ENCODE peak calls at places on chromosomes 7 and 10, in four cellular contexts. E is ELR, V is amniotic epithelial cell, N is NCI-H146. A is an unnamed sample.
A peak's percentile ranks its signal among the peaks of the same experiment; 100 is the strongest.

GRCh38 chr7:19963695-19964094 is 190.3 kb upstream of the TMEM196 start:
- DNase-seq in V (no peak), E (no peak), N (no peak), A (no peak)

GRCh38 chr10:25506821-25507335 is 332.1 kb downstream of the GPR158 start:
- DNase-seq in E (no peak), V (peak; percentile 67), N (no peak), A (no peak)

GRCh38 chr7:151157645-151158329 is 9.7 kb downstream of the GBX1 start:
- DNase-seq in E (peak; percentile 51), N (no peak), V (peak; percentile 41), A (no peak)

GRCh38 chr10:65622608-65623007 is 1303.2 kb upstream of the LRRTM3 start:
- DNase-seq in N (no peak), E (no peak), V (no peak), A (no peak)

GRCh38 chr10:58956926-58957325 is 219.5 kb upstream of the PHYHIPL start:
- DNase-seq in N (no peak), V (no peak), E (peak; percentile 62), A (no peak)

GRCh38 chr10:88759366-88760101 is at the start of gene LIPN:
- DNase-seq in E (no peak), N (no peak), V (no peak), A (no peak)

GRCh38 chr7:70520604-70521003 is 611.3 kb upstream of the GALNT17 start:
- DNase-seq in N (no peak), V (no peak), E (no peak), A (no peak)

GRCh38 chr10:94623572-94623971 is 60.0 kb upstream of the CYP2C18 start:
- DNase-seq in N (no peak), E (peak; percentile 34), V (peak; percentile 21), A (no peak)

GRCh38 chr10:22461891-22462290 is 116.6 kb downstream of the SPAG6 start:
- DNase-seq in E (no peak), N (no peak), V (peak; percentile 8), A (no peak)

GRCh38 chr10:75466886-75467285 is 35.5 kb downstream of the LRMDA start:
- DNase-seq in E (peak; percentile 17), V (peak; percentile 89), N (no peak), A (peak; percentile 43)

GRCh38 chr10:114265392-114266053 is 26.5 kb downstream of the VWA2 start:
- DNase-seq in V (peak; percentile 4), E (no peak), N (no peak), A (peak; percentile 40)

GRCh38 chr7:105691029-105691691 is 109.9 kb upstream of the EFCAB10 start:
- DNase-seq in V (peak; percentile 44), N (no peak), E (peak; percentile 58), A (peak; percentile 93)

GRCh38 chr7:33711231-33712019 is 193.9 kb upstream of the BMPER start:
- DNase-seq in V (no peak), N (peak; percentile 6), E (no peak), A (no peak)

GRCh38 chr7:18109762-18110161 is 82.1 kb upstream of the PRPS1L1 start:
- DNase-seq in V (peak; percentile 55), N (no peak), E (peak; percentile 35), A (no peak)

GRCh38 chr7:38367301-38367700 is 93.9 kb upstream of the TARP start:
- DNase-seq in V (no peak), N (no peak), E (no peak), A (no peak)

A was measured in mesenchymal stem cell.